ENCODE peak calls at places on chromosomes 3 and 15, in six cellular contexts. One of them, this sample, is unnamed.

GRCh38 chr15:69392352-69392751 is 21.8 kb upstream of the KIF23 start:
- DNase-seq in head of caudate nucleus: no peak
- DNase-seq in progenitor cell of endocrine pancreas: no peak
- DNase-seq in stimulated activated CD8-positive, alpha-beta memory T cell treated with anti-CD3 and anti-CD28 coated beads, Interleukin-15, amount 100 ng/mL, for 1 hour: no peak
- DNase-seq in fibroblast of pulmonary artery: no peak
- DNase-seq in MV-4-11: no peak
- DNase-seq in this sample: no peak

GRCh38 chr3:89740029-89740880 is 632.8 kb downstream of the EPHA3 start:
- DNase-seq in head of caudate nucleus: no peak
- DNase-seq in progenitor cell of endocrine pancreas: no peak
- DNase-seq in stimulated activated CD8-positive, alpha-beta memory T cell treated with anti-CD3 and anti-CD28 coated beads, Interleukin-15, amount 100 ng/mL, for 1 hour: no peak
- DNase-seq in fibroblast of pulmonary artery: no peak
- DNase-seq in MV-4-11: no peak
- DNase-seq in this sample: no peak

GRCh38 chr15:48059786-48060185 is 61.0 kb upstream of the SLC24A5 start:
- DNase-seq in head of caudate nucleus: peak; percentile 15
- DNase-seq in progenitor cell of endocrine pancreas: no peak
- DNase-seq in stimulated activated CD8-positive, alpha-beta memory T cell treated with anti-CD3 and anti-CD28 coated beads, Interleukin-15, amount 100 ng/mL, for 1 hour: no peak
- DNase-seq in fibroblast of pulmonary artery: peak; percentile 39
- DNase-seq in MV-4-11: no peak
- DNase-seq in this sample: no peak

GRCh38 chr3:170247875-170248274 is 25.7 kb downstream of the PRKCI start:
- DNase-seq in head of caudate nucleus: no peak
- DNase-seq in progenitor cell of endocrine pancreas: no peak
- DNase-seq in stimulated activated CD8-positive, alpha-beta memory T cell treated with anti-CD3 and anti-CD28 coated beads, Interleukin-15, amount 100 ng/mL, for 1 hour: no peak
- DNase-seq in fibroblast of pulmonary artery: no peak
- DNase-seq in MV-4-11: no peak
- DNase-seq in this sample: no peak

GRCh38 chr3:14921811-14922705 is 25.3 kb upstream of the NR2C2 start:
- DNase-seq in head of caudate nucleus: no peak
- DNase-seq in progenitor cell of endocrine pancreas: no peak
- DNase-seq in stimulated activated CD8-positive, alpha-beta memory T cell treated with anti-CD3 and anti-CD28 coated beads, Interleukin-15, amount 100 ng/mL, for 1 hour: no peak
- DNase-seq in fibroblast of pulmonary artery: no peak
- DNase-seq in MV-4-11: no peak
- DNase-seq in this sample: no peak

GRCh38 chr15:80550910-80551265 is 144.2 kb upstream of the ABHD17C start:
- DNase-seq in head of caudate nucleus: no peak
- DNase-seq in progenitor cell of endocrine pancreas: no peak
- DNase-seq in stimulated activated CD8-positive, alpha-beta memory T cell treated with anti-CD3 and anti-CD28 coated beads, Interleukin-15, amount 100 ng/mL, for 1 hour: no peak
- DNase-seq in fibroblast of pulmonary artery: peak; percentile 64
- DNase-seq in MV-4-11: no peak
- DNase-seq in this sample: no peak

GRCh38 chr3:126058666-126059065 is 25.3 kb downstream of the SLC41A3 start:
- DNase-seq in head of caudate nucleus: no peak
- DNase-seq in progenitor cell of endocrine pancreas: no peak
- DNase-seq in stimulated activated CD8-positive, alpha-beta memory T cell treated with anti-CD3 and anti-CD28 coated beads, Interleukin-15, amount 100 ng/mL, for 1 hour: no peak
- DNase-seq in fibroblast of pulmonary artery: no peak
- DNase-seq in MV-4-11: no peak
- DNase-seq in this sample: no peak

GRCh38 chr15:80934761-80935221 is 54.8 kb downstream of the MESD start:
- DNase-seq in head of caudate nucleus: peak; percentile 11
- DNase-seq in progenitor cell of endocrine pancreas: no peak
- DNase-seq in stimulated activated CD8-positive, alpha-beta memory T cell treated with anti-CD3 and anti-CD28 coated beads, Interleukin-15, amount 100 ng/mL, for 1 hour: no peak
- DNase-seq in fibroblast of pulmonary artery: peak; percentile 78
- DNase-seq in MV-4-11: no peak
- DNase-seq in this sample: no peak

GRCh38 chr3:8500966-8501365 is 657 bp upstream of the LMCD1 start:
- DNase-seq in head of caudate nucleus: no peak
- DNase-seq in progenitor cell of endocrine pancreas: no peak
- DNase-seq in stimulated activated CD8-positive, alpha-beta memory T cell treated with anti-CD3 and anti-CD28 coated beads, Interleukin-15, amount 100 ng/mL, for 1 hour: no peak
- DNase-seq in fibroblast of pulmonary artery: no peak
- DNase-seq in MV-4-11: no peak
- DNase-seq in this sample: no peak

GRCh38 chr15:98873441-98874218 is 134.0 kb downstream of the PGPEP1L start:
- DNase-seq in head of caudate nucleus: no peak
- DNase-seq in progenitor cell of endocrine pancreas: no peak
- DNase-seq in stimulated activated CD8-positive, alpha-beta memory T cell treated with anti-CD3 and anti-CD28 coated beads, Interleukin-15, amount 100 ng/mL, for 1 hour: no peak
- DNase-seq in fibroblast of pulmonary artery: peak; percentile 53
- DNase-seq in MV-4-11: peak; percentile 23
- DNase-seq in this sample: peak; percentile 96

GRCh38 chr3:87206070-87206469 is 21.0 kb upstream of the CHMP2B start:
- DNase-seq in head of caudate nucleus: no peak
- DNase-seq in progenitor cell of endocrine pancreas: no peak
- DNase-seq in stimulated activated CD8-positive, alpha-beta memory T cell treated with anti-CD3 and anti-CD28 coated beads, Interleukin-15, amount 100 ng/mL, for 1 hour: no peak
- DNase-seq in fibroblast of pulmonary artery: peak; percentile 71
- DNase-seq in MV-4-11: no peak
- DNase-seq in this sample: no peak

GRCh38 chr3:72591522-72592421 is 256.5 kb downstream of the SHQ1 start:
- DNase-seq in head of caudate nucleus: no peak
- DNase-seq in progenitor cell of endocrine pancreas: no peak
- DNase-seq in stimulated activated CD8-positive, alpha-beta memory T cell treated with anti-CD3 and anti-CD28 coated beads, Interleukin-15, amount 100 ng/mL, for 1 hour: no peak
- DNase-seq in fibroblast of pulmonary artery: peak; percentile 56
- DNase-seq in MV-4-11: no peak
- DNase-seq in this sample: no peak

GRCh38 chr3:116474356-116475200 is 29.3 kb upstream of the LSAMP start:
- DNase-seq in head of caudate nucleus: no peak
- DNase-seq in progenitor cell of endocrine pancreas: no peak
- DNase-seq in stimulated activated CD8-positive, alpha-beta memory T cell treated with anti-CD3 and anti-CD28 coated beads, Interleukin-15, amount 100 ng/mL, for 1 hour: no peak
- DNase-seq in fibroblast of pulmonary artery: no peak
- DNase-seq in MV-4-11: no peak
- DNase-seq in this sample: no peak

GRCh38 chr3:4279706-4280105 is 23.5 kb upstream of the SETMAR start:
- DNase-seq in head of caudate nucleus: no peak
- DNase-seq in progenitor cell of endocrine pancreas: no peak
- DNase-seq in stimulated activated CD8-positive, alpha-beta memory T cell treated with anti-CD3 and anti-CD28 coated beads, Interleukin-15, amount 100 ng/mL, for 1 hour: no peak
- DNase-seq in fibroblast of pulmonary artery: no peak
- DNase-seq in MV-4-11: no peak
- DNase-seq in this sample: no peak

GRCh38 chr15:63191895-63192603 is 2.6 kb downstream of the RAB8B start:
- DNase-seq in head of caudate nucleus: no peak
- DNase-seq in progenitor cell of endocrine pancreas: no peak
- DNase-seq in stimulated activated CD8-positive, alpha-beta memory T cell treated with anti-CD3 and anti-CD28 coated beads, Interleukin-15, amount 100 ng/mL, for 1 hour: peak; percentile 24
- DNase-seq in fibroblast of pulmonary artery: no peak
- DNase-seq in MV-4-11: no peak
- DNase-seq in this sample: peak; percentile 3

This sample was measured in AML-193.